ENCODE peak calls at places on chromosomes 6 and 20, in four cellular contexts. One of them, this sample, is unnamed.
A peak's percentile ranks its signal among the peaks of the same experiment; 100 is the strongest.

GRCh38 chr6:28563420-28564095 is 37.9 kb downstream of the GPX5 start:
- DNase-seq in prostate gland: no peak
- DNase-seq in stomach: no peak
- DNase-seq in spleen: no peak
- DNase-seq in this sample: no peak

GRCh38 chr20:62860391-62860923 is 1.2 kb downstream of the TCFL5 start:
- DNase-seq in spleen: peak; percentile 83
- DNase-seq in stomach: no peak
- DNase-seq in prostate gland: no peak
- DNase-seq in this sample: no peak

GRCh38 chr6:155349956-155350355 is 35.7 kb upstream of the TFB1M start:
- DNase-seq in stomach: no peak
- DNase-seq in prostate gland: no peak
- DNase-seq in spleen: no peak
- DNase-seq in this sample: no peak

GRCh38 chr6:159608961-159609673 is 83.9 kb downstream of the SOD2 start:
- DNase-seq in prostate gland: no peak
- DNase-seq in spleen: no peak
- DNase-seq in stomach: no peak
- DNase-seq in this sample: no peak

GRCh38 chr6:40504274-40504673 is 82.9 kb downstream of the LRFN2 start:
- DNase-seq in stomach: no peak
- DNase-seq in spleen: no peak
- DNase-seq in prostate gland: no peak
- DNase-seq in this sample: no peak

GRCh38 chr6:167589615-167589940 is 237.1 kb upstream of the AFDN start:
- DNase-seq in stomach: no peak
- DNase-seq in prostate gland: no peak
- DNase-seq in spleen: no peak
- DNase-seq in this sample: no peak

GRCh38 chr20:7302256-7302655 is 534.8 kb downstream of the BMP2 start:
- DNase-seq in spleen: no peak
- DNase-seq in stomach: no peak
- DNase-seq in prostate gland: no peak
- DNase-seq in this sample: no peak

GRCh38 chr20:25437153-25437581 is 29.7 kb downstream of the GINS1 start:
- DNase-seq in prostate gland: no peak
- DNase-seq in stomach: no peak
- DNase-seq in spleen: no peak
- DNase-seq in this sample: no peak

GRCh38 chr6:157037165-157037564 is 260.0 kb downstream of the ARID1B start:
- DNase-seq in stomach: no peak
- DNase-seq in prostate gland: no peak
- DNase-seq in spleen: no peak
- DNase-seq in this sample: no peak

GRCh38 chr20:10580700-10581099 is 93.1 kb downstream of the JAG1 start:
- DNase-seq in spleen: no peak
- DNase-seq in prostate gland: no peak
- DNase-seq in stomach: no peak
- DNase-seq in this sample: no peak

GRCh38 chr6:44131880-44132279 is 4.5 kb downstream of the TMEM63B start:
- DNase-seq in spleen: peak; percentile 62
- DNase-seq in stomach: no peak
- DNase-seq in prostate gland: peak; percentile 51
- DNase-seq in this sample: no peak

GRCh38 chr6:129498950-129499870 is 210.8 kb downstream of the ARHGAP18 start:
- DNase-seq in prostate gland: peak; percentile 36
- DNase-seq in stomach: no peak
- DNase-seq in spleen: no peak
- DNase-seq in this sample: no peak

GRCh38 chr6:74356385-74356784 is 660.4 kb downstream of the CD109 start:
- DNase-seq in stomach: no peak
- DNase-seq in prostate gland: no peak
- DNase-seq in spleen: no peak
- DNase-seq in this sample: no peak

GRCh38 chr6:93040375-93040774 is 379.0 kb downstream of the EPHA7 start:
- DNase-seq in spleen: no peak
- DNase-seq in stomach: no peak
- DNase-seq in prostate gland: no peak
- DNase-seq in this sample: no peak

GRCh38 chr6:150025201-150025917 is at the start of gene RAET1L:
- DNase-seq in prostate gland: peak; percentile 88
- DNase-seq in stomach: peak; percentile 47
- DNase-seq in spleen: no peak
- DNase-seq in this sample: no peak

GRCh38 chr6:131172237-131172636 is 37.0 kb downstream of the AKAP7 start:
- DNase-seq in spleen: no peak
- DNase-seq in prostate gland: no peak
- DNase-seq in stomach: no peak
- DNase-seq in this sample: no peak

GRCh38 chr6:89323461-89324098 is 8.5 kb upstream of the GABRR2 start:
- DNase-seq in spleen: no peak
- DNase-seq in prostate gland: no peak
- DNase-seq in stomach: no peak
- DNase-seq in this sample: no peak

GRCh38 chr6:13763740-13764381 is 50.5 kb downstream of the MCUR1 start:
- DNase-seq in spleen: no peak
- DNase-seq in stomach: no peak
- DNase-seq in prostate gland: no peak
- DNase-seq in this sample: peak; percentile 35

GRCh38 chr6:13761361-13762036 is 49.9 kb upstream of the RANBP9 start:
- DNase-seq in prostate gland: no peak
- DNase-seq in spleen: no peak
- DNase-seq in stomach: no peak
- DNase-seq in this sample: no peak

GRCh38 chr6:13764996-13765395 is 49.4 kb downstream of the MCUR1 start:
- DNase-seq in stomach: no peak
- DNase-seq in spleen: no peak
- DNase-seq in prostate gland: no peak
- DNase-seq in this sample: no peak

GRCh38 chr6:13760948-13761347 is 49.3 kb upstream of the RANBP9 start:
- DNase-seq in prostate gland: no peak
- DNase-seq in stomach: no peak
- DNase-seq in spleen: no peak
- DNase-seq in this sample: no peak

DNA sequence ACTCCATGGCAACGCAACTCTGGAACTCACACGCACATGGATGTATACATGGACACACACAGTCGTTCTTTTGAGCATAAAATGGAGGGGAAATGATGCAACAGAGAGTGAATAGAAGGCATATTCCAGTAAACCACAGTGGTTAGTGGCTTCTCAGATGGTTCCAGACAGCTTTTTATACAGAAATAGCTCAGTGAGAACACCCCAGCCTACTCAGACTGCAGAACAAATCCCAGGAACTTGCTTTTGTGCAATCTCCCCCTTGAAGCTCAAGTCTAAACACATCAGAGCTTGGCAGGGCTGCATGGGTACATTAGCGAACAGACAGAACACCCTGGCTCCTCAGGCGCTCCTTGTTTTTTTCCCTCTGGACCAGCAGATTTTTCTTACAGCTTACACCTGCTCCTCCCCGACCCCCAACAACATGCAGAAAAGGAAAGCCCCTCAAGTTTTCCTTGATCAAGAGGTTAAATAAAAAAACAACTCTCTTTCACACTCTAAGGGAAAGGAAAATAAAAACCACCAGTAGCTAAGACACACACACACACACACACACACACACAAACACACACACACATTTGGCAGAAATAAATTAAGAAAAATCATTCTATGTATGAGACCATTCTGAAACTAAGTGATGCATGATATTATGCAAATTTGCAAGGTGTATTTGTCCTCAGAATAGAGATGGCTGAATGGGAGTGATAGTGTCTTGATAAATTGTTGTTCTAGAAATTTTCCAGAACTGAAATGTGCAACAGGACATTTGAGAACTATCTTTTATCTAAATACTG is 51.2 kb upstream of the RANBP9 start:
- DNase-seq in spleen: no peak
- DNase-seq in stomach: no peak
- DNase-seq in prostate gland: peak; percentile 33
- DNase-seq in this sample: peak; percentile 82
- TF ChIP-seq POLR2AphosphoS5 in spleen: no peak
- TF ChIP-seq POLR2AphosphoS5 in stomach: peak; percentile 62
- TF ChIP-seq POLR2AphosphoS5 in prostate gland: peak; percentile 29
- TF ChIP-seq POLR2AphosphoS5 in this sample: no peak

DNA sequence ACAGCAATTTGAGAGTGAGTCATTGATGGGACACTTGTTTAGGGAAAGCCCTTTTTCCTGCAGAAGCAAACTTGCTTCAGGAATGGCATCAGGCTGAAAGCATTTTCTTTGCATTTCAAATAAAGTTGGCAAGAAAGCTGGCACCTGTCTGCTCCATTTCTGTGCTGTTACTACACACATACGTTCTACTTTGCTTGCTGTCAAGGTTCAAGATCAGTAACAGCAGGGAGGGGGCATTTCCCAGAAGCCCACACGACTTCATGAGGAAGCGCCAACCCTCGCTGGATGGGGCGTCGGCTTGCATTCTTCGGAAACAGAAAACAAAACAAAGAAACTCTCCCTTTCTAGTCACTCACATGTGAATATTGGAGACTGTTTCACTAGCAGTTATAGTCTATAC is 46.4 kb downstream of the AKAP12 start:
- DNase-seq in spleen: no peak
- DNase-seq in prostate gland: no peak
- DNase-seq in stomach: no peak
- DNase-seq in this sample: no peak
- TF ChIP-seq POLR2AphosphoS5 in spleen: no peak
- TF ChIP-seq POLR2AphosphoS5 in prostate gland: no peak
- TF ChIP-seq POLR2AphosphoS5 in stomach: peak; percentile 17
- TF ChIP-seq POLR2AphosphoS5 in this sample: no peak

GRCh38 chr20:17565164-17565845 is 4.6 kb upstream of the DSTN start:
- DNase-seq in stomach: no peak
- DNase-seq in spleen: no peak
- DNase-seq in prostate gland: no peak
- DNase-seq in this sample: no peak
- TF ChIP-seq POLR2AphosphoS5 in stomach: no peak
- TF ChIP-seq POLR2AphosphoS5 in spleen: no peak
- TF ChIP-seq POLR2AphosphoS5 in prostate gland: no peak
- TF ChIP-seq POLR2AphosphoS5 in this sample: no peak

GRCh38 chr6:14317616-14318015 is 200.0 kb downstream of the CD83 start:
- DNase-seq in spleen: no peak
- DNase-seq in prostate gland: no peak
- DNase-seq in stomach: no peak
- DNase-seq in this sample: no peak
- TF ChIP-seq POLR2AphosphoS5 in spleen: no peak
- TF ChIP-seq POLR2AphosphoS5 in prostate gland: no peak
- TF ChIP-seq POLR2AphosphoS5 in stomach: no peak
- TF ChIP-seq POLR2AphosphoS5 in this sample: no peak

GRCh38 chr6:124961784-124962611 is at the start of gene RNF217:
- DNase-seq in stomach: peak; percentile 55
- DNase-seq in spleen: peak; percentile 87
- DNase-seq in prostate gland: peak; percentile 42
- DNase-seq in this sample: peak; percentile 84
- TF ChIP-seq POLR2AphosphoS5 in stomach: peak; percentile 36
- TF ChIP-seq POLR2AphosphoS5 in spleen: no peak
- TF ChIP-seq POLR2AphosphoS5 in prostate gland: peak; percentile 12
- TF ChIP-seq POLR2AphosphoS5 in this sample: no peak

GRCh38 chr20:40502431-40502992 is 186.5 kb downstream of the MAFB start:
- DNase-seq in stomach: no peak
- DNase-seq in spleen: no peak
- DNase-seq in prostate gland: no peak
- DNase-seq in this sample: no peak
- TF ChIP-seq POLR2AphosphoS5 in stomach: no peak
- TF ChIP-seq POLR2AphosphoS5 in spleen: no peak
- TF ChIP-seq POLR2AphosphoS5 in prostate gland: no peak
- TF ChIP-seq POLR2AphosphoS5 in this sample: no peak

This sample was measured in suprapubic skin.